ENCODE peak calls at places on chromosomes 12 and 14, in five cellular contexts. H is mammary epithelial cell, V is keratinocyte, M is fibroblast of lung, N is GM23248. S is an unnamed sample.

GRCh38 chr12:63150255-63151060 is 543 bp downstream of the AVPR1A start:
- DNase-seq in H (no peak), N (peak; percentile 11), V (no peak), M (no peak), S (peak; percentile 20)

GRCh38 chr14:53932966-53933365 is 23.7 kb downstream of the BMP4 start:
- DNase-seq in H (no peak), N (no peak), V (no peak), M (no peak), S (no peak)

GRCh38 chr12:54502485-54502884 is 4.9 kb downstream of the NCKAP1L start:
- DNase-seq in H (no peak), M (no peak), N (no peak), V (no peak), S (peak; percentile 77)

GRCh38 chr14:104802120-104802912 is 1.4 kb downstream of the ZBTB42 start:
- DNase-seq in V (no peak), H (no peak), M (no peak), N (no peak), S (no peak)

GRCh38 chr12:6563448-6564050 is 4.5 kb downstream of the NOP2 start:
- DNase-seq in H (peak; percentile 28), N (peak; percentile 65), V (no peak), M (no peak), S (peak; percentile 71)

GRCh38 chr12:70910666-70911065 is 9.9 kb downstream of the PTPRR start:
- DNase-seq in H (no peak), V (no peak), M (no peak), N (no peak), S (no peak)

GRCh38 chr12:12561305-12562015 is 1.2 kb downstream of the DUSP16 start:
- DNase-seq in V (no peak), H (peak; percentile 55), M (peak; percentile 50), N (peak; percentile 80), S (peak; percentile 60)

GRCh38 chr14:74747237-74747636 is 15.9 kb upstream of the YLPM1 start:
- DNase-seq in M (no peak), N (no peak), H (no peak), V (no peak), S (no peak)

GRCh38 chr12:84313326-84313675 is 599.3 kb downstream of the SLC6A15 start:
- DNase-seq in N (no peak), H (no peak), M (no peak), V (no peak), S (no peak)

GRCh38 chr14:84084056-84084590 is 1445.8 kb upstream of the FLRT2 start:
- DNase-seq in N (no peak), M (no peak), H (no peak), V (no peak), S (no peak)

GRCh38 chr14:92687681-92688433 is 60.6 kb downstream of the LGMN start:
- DNase-seq in N (no peak), V (no peak), M (no peak), H (no peak), S (no peak)
- TF ChIP-seq EZH2 in N (no peak), V (peak; percentile 34), M (no peak), H (no peak), S (no peak)

GRCh38 chr12:118033902-118034301 is 17.4 kb downstream of the RFC5 start:
- DNase-seq in M (peak; percentile 49), N (peak; percentile 71), H (no peak), V (no peak), S (no peak)

GRCh38 chr12:118034429-118035193 is 18.1 kb downstream of the RFC5 start:
- DNase-seq in V (no peak), M (peak; percentile 76), N (peak; percentile 82), H (peak; percentile 43), S (peak; percentile 48)

GRCh38 chr12:118033331-118033730 is 16.8 kb downstream of the RFC5 start:
- DNase-seq in M (no peak), N (peak; percentile 57), H (no peak), V (no peak), S (no peak)

GRCh38 chr12:118029166-118029565 is 12.7 kb downstream of the RFC5 start:
- DNase-seq in M (no peak), H (no peak), N (no peak), V (no peak), S (no peak)

GRCh38 chr12:118032188-118032587 is 15.7 kb downstream of the RFC5 start:
- DNase-seq in V (no peak), H (no peak), M (no peak), N (no peak), S (no peak)
- H3K4me3 ChIP-seq in V (no peak overlapping the region), H (no peak overlapping the region), M (no peak overlapping the region), N (no peak overlapping the region), S (no peak overlapping the region)

GRCh38 chr14:36655054-36655381 is 6.6 kb upstream of the PAX9 start:
- DNase-seq in H (no peak), N (no peak), V (no peak), M (no peak), S (no peak)
- TF ChIP-seq EZH2 in H (peak; percentile 87), N (peak; percentile 20), V (no peak), M (no peak), S (no peak)

DNA sequence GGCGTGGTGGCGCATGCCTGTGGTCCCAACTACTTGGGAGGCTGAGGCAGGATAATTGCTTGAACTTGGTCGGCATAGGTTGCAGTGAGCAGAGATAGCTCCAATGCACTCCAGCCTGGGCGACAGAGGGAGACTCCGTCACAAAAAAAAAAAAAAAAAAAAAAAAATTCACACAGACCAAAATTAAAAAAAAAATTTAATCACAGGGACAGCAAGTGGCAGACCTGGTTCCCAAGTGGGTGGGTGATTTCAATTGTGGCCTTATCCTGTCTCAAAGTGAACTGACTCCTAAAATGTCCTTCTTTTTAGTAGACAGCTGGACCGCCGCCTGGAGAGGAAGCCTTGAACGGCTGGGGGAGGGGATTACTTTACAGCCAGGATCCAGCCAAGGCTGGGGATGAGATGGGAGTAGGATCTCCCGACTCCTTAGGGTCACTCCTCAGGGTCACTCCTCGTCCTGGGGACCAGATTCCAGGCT is 1.6 kb upstream of the KCNH3 start:
- DNase-seq in N (peak; percentile 22), M (no peak), V (no peak), H (no peak), S (no peak)
- H3K4me3 ChIP-seq in N (peak overlapping the region; percentile 57), M (no peak overlapping the region), V (no peak overlapping the region), H (no peak overlapping the region), S (peak overlapping the region; percentile 60)

DNA sequence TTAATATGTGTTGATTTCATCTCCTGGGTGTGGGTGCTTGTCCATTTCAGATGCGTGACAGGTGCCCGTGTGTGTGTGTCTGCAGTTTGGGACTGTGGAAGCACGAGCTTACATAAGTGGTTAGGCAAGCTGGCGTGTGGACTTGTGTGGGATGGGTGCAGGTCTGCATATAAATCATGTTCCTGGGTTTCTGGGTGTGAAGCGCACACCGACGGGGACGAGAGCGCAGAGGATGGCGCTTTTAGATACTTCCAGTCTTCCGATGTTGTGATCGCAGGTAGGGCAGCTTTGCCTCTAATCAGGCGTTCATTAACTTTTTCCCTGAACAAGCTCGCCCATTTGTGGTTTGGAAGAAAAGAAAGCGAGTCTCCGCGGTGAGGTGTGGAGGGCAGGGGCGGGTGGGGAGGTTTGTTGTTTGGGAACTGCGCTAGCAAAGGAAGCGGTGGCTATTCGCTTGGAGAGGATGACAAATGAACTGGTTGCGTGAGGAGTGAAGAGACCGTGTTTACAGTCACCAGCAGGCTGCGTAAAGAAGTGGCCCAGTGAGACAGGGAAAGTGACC is 878 bp downstream of the RGS6 start:
- DNase-seq in M (no peak), N (peak; percentile 7), V (no peak), H (peak; percentile 10), S (peak; percentile 7)
- TF ChIP-seq EZH2 in M (peak; percentile 70), N (no peak), V (peak; percentile 36), H (no peak), S (peak; percentile 40)

GRCh38 chr12:10612110-10612509 is 1.3 kb downstream of the MAGOHB start:
- DNase-seq in M (no peak), V (no peak), N (no peak), H (no peak), S (no peak)
- H3K4me3 ChIP-seq in M (peak overlapping the region; percentile 86), V (peak overlapping the region; percentile 82), N (peak overlapping the region; percentile 95), H (peak overlapping the region; percentile 99), S (peak overlapping the region; percentile 77)

GRCh38 chr12:28190321-28191017 is at the start of gene CCDC91:
- DNase-seq in N (peak; percentile 94), M (peak; percentile 87), H (peak; percentile 86), V (peak; percentile 66), S (peak; percentile 82)
- TF ChIP-seq EZH2 in N (no peak), M (no peak), H (no peak), V (no peak), S (no peak)